ENCODE peak calls at places on chromosome 16, in six cellular contexts. One of them, this sample, is unnamed.

GRCh38 chr16:50193594-50193993 is 40.5 kb downstream of the TENT4B start:
- DNase-seq in K562: no peak
- DNase-seq in HepG2: no peak
- DNase-seq in SK-N-SH: no peak
- DNase-seq in GM12878: no peak
- DNase-seq in GM12892: no peak
- DNase-seq in this sample: no peak

GRCh38 chr16:49628148-49628547 is 227.8 kb downstream of the ZNF423 start:
- DNase-seq in K562: no peak
- DNase-seq in HepG2: no peak
- DNase-seq in SK-N-SH: no peak
- DNase-seq in GM12878: no peak
- DNase-seq in GM12892: no peak
- DNase-seq in this sample: no peak

GRCh38 chr16:89316701-89317100 is 99.2 kb downstream of the ZNF778 start:
- DNase-seq in K562: no peak
- DNase-seq in HepG2: no peak
- DNase-seq in SK-N-SH: no peak
- DNase-seq in GM12878: no peak
- DNase-seq in GM12892: no peak
- DNase-seq in this sample: no peak

GRCh38 chr16:50273888-50274770 is 7.8 kb downstream of the ADCY7 start:
- DNase-seq in K562: peak
- DNase-seq in HepG2: no peak
- DNase-seq in SK-N-SH: no peak
- DNase-seq in GM12878: peak
- DNase-seq in GM12892: peak
- DNase-seq in this sample: peak

GRCh38 chr16:75402821-75403475 is 30.4 kb downstream of the CFDP1 start:
- DNase-seq in K562: peak
- DNase-seq in HepG2: peak
- DNase-seq in SK-N-SH: peak
- DNase-seq in GM12878: no peak
- DNase-seq in GM12892: no peak
- DNase-seq in this sample: no peak

GRCh38 chr16:48963901-48964615 is 317.6 kb downstream of the CBLN1 start:
- DNase-seq in K562: no peak
- DNase-seq in HepG2: no peak
- DNase-seq in SK-N-SH: no peak
- DNase-seq in GM12878: no peak
- DNase-seq in GM12892: no peak
- DNase-seq in this sample: no peak

GRCh38 chr16:11896776-11897175 is 19.0 kb downstream of the GSPT1 start:
- DNase-seq in K562: no peak
- DNase-seq in HepG2: no peak
- DNase-seq in SK-N-SH: no peak
- DNase-seq in GM12878: no peak
- DNase-seq in GM12892: no peak
- DNase-seq in this sample: no peak

GRCh38 chr16:3087836-3088235 is 11.3 kb downstream of the ZSCAN10 start:
- DNase-seq in K562: peak
- DNase-seq in HepG2: no peak
- DNase-seq in SK-N-SH: no peak
- DNase-seq in GM12878: no peak
- DNase-seq in GM12892: no peak
- DNase-seq in this sample: no peak

GRCh38 chr16:53131363-53132071 is 76.7 kb downstream of the CHD9 start:
- DNase-seq in K562: peak
- DNase-seq in HepG2: peak
- DNase-seq in SK-N-SH: peak
- DNase-seq in GM12878: no peak
- DNase-seq in GM12892: peak
- DNase-seq in this sample: peak

GRCh38 chr16:22007509-22008214 is at the start of gene MOSMO:
- DNase-seq in K562: peak
- DNase-seq in HepG2: peak
- DNase-seq in SK-N-SH: peak
- DNase-seq in GM12878: no peak
- DNase-seq in GM12892: peak
- DNase-seq in this sample: peak

GRCh38 chr16:88553739-88554138 is 16.5 kb upstream of the ZC3H18 start:
- DNase-seq in K562: no peak
- DNase-seq in HepG2: no peak
- DNase-seq in SK-N-SH: no peak
- DNase-seq in GM12878: no peak
- DNase-seq in GM12892: no peak
- DNase-seq in this sample: no peak

GRCh38 chr16:9122969-9123368 is 31.5 kb downstream of the HAPSTR1 start:
- DNase-seq in K562: no peak
- DNase-seq in HepG2: no peak
- DNase-seq in SK-N-SH: no peak
- DNase-seq in GM12878: no peak
- DNase-seq in GM12892: no peak
- DNase-seq in this sample: no peak

DNA sequence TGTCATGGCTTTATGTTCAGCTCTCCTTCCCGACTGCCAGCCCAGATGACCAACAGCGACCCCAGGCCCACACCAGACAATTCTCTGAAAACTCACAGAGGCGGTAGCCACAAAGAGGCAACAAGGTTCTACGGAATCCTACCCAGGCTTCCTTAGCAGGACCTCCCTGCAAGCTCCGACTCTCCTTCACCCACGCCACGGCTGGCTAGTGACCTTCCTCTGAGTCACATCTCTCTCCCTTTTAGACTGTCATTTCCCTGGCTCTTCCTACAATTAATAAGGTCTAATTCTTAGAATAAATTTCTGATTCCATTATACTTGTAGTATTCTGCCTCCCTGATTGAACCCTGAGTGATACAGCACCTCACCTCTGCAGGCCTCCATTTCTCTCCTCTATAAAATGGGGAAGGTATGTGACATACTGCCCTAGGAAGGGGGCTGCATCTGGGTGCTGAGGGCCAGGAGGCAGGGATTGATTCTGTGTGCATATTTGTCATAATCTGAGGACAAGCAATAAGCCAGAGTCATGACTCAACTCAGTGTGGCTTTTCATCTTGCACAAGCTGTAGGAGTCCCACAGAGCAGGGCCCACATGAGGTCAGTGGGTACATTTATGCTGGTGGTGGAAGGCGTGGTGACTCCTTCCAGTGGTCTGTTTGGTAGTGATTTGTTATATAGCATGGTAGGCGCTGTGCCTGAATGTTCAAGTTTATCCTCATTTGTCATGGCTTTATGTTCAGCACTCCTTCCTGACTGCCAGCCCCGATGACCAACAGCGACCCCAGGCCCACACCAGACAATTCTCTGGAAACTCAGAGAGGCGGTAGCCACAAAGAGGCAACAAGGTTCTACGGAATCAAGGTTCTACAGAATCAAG is 46.2 kb downstream of the SMPD3 start:
- DNase-seq in K562: no peak
- DNase-seq in HepG2: no peak
- DNase-seq in SK-N-SH: no peak
- DNase-seq in GM12878: no peak
- DNase-seq in GM12892: no peak
- DNase-seq in this sample: no peak
- TF ChIP-seq TAF1 in K562: no peak
- TF ChIP-seq TAF1 in HepG2: no peak
- TF ChIP-seq TAF1 in SK-N-SH: no peak
- TF ChIP-seq TAF1 in GM12878: no peak
- TF ChIP-seq TAF1 in GM12892: no peak
- TF ChIP-seq TAF1 in this sample: no peak

GRCh38 chr16:79372504-79373184 is 227.9 kb downstream of the MAF start:
- DNase-seq in K562: no peak
- DNase-seq in HepG2: no peak
- DNase-seq in SK-N-SH: no peak
- DNase-seq in GM12878: no peak
- DNase-seq in GM12892: no peak
- DNase-seq in this sample: no peak
- TF ChIP-seq TAF1 in K562: no peak
- TF ChIP-seq TAF1 in HepG2: no peak
- TF ChIP-seq TAF1 in SK-N-SH: no peak
- TF ChIP-seq TAF1 in GM12878: no peak
- TF ChIP-seq TAF1 in GM12892: no peak
- TF ChIP-seq TAF1 in this sample: no peak

DNA sequence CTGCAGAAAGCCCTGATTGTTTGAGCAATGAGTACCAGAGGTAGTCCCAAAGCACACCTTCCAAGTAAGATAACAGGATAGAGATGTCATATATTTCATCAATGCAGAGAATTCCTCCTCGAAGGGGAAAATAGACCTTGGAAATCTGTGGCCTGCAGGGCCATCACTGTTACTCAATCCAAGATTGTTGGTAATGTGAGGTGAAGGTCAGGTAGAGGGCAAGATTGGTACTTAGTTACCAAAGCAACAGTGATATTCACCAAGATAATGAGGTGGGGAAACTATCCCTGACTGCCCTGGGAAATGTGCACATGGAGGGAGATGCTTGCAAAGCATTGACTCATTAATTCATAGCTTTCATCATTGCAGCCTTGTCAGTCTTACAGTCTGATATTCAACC is 234.2 kb upstream of the MON1B start:
- DNase-seq in K562: no peak
- DNase-seq in HepG2: no peak
- DNase-seq in SK-N-SH: no peak
- DNase-seq in GM12878: no peak
- DNase-seq in GM12892: no peak
- DNase-seq in this sample: no peak
- TF ChIP-seq TAF1 in K562: no peak
- TF ChIP-seq TAF1 in HepG2: no peak
- TF ChIP-seq TAF1 in SK-N-SH: no peak
- TF ChIP-seq TAF1 in GM12878: no peak
- TF ChIP-seq TAF1 in GM12892: no peak
- TF ChIP-seq TAF1 in this sample: no peak

GRCh38 chr16:86953631-86954465 is 363.3 kb downstream of the C16orf95 start:
- DNase-seq in K562: no peak
- DNase-seq in HepG2: no peak
- DNase-seq in SK-N-SH: no peak
- DNase-seq in GM12878: no peak
- DNase-seq in GM12892: no peak
- DNase-seq in this sample: no peak

GRCh38 chr16:86955136-86955890 is 361.9 kb downstream of the C16orf95 start:
- DNase-seq in K562: no peak
- DNase-seq in HepG2: no peak
- DNase-seq in SK-N-SH: no peak
- DNase-seq in GM12878: no peak
- DNase-seq in GM12892: no peak
- DNase-seq in this sample: no peak

GRCh38 chr16:86951041-86951822 is 366.0 kb downstream of the C16orf95 start:
- DNase-seq in K562: no peak
- DNase-seq in HepG2: no peak
- DNase-seq in SK-N-SH: no peak
- DNase-seq in GM12878: no peak
- DNase-seq in GM12892: no peak
- DNase-seq in this sample: no peak

GRCh38 chr16:86951831-86952598 is 365.2 kb downstream of the C16orf95 start:
- DNase-seq in K562: no peak
- DNase-seq in HepG2: no peak
- DNase-seq in SK-N-SH: no peak
- DNase-seq in GM12878: no peak
- DNase-seq in GM12892: no peak
- DNase-seq in this sample: no peak

DNA sequence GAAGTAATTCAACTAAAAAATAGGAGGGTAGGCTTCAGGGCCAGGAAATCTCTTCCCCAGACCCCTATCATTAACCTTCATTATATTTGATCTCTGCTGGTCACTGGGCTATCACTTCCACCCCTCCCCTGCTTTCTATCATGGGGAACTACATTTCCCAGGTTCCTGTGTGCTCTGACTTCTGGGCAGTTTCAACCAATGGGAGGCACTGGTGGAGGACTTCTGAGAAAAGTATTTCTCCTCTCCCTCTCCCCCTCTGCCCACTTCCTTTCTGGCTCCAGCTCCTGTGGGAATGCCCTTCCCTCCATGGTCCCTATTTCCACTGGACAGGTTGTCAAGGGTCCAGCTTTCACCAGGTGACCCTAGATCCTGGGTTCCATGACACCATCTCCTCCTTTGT is 364.4 kb downstream of the C16orf95 start:
- DNase-seq in K562: no peak
- DNase-seq in HepG2: no peak
- DNase-seq in SK-N-SH: no peak
- DNase-seq in GM12878: no peak
- DNase-seq in GM12892: no peak
- DNase-seq in this sample: no peak
- TF ChIP-seq TAF1 in K562: no peak
- TF ChIP-seq TAF1 in HepG2: no peak
- TF ChIP-seq TAF1 in SK-N-SH: no peak
- TF ChIP-seq TAF1 in GM12878: no peak
- TF ChIP-seq TAF1 in GM12892: no peak
- TF ChIP-seq TAF1 in this sample: no peak

GRCh38 chr16:82945420-82946096 is 318.8 kb downstream of the CDH13 start:
- DNase-seq in K562: no peak
- DNase-seq in HepG2: no peak
- DNase-seq in SK-N-SH: no peak
- DNase-seq in GM12878: no peak
- DNase-seq in GM12892: no peak
- DNase-seq in this sample: no peak

GRCh38 chr16:82938108-82938507 is 311.3 kb downstream of the CDH13 start:
- DNase-seq in K562: no peak
- DNase-seq in HepG2: no peak
- DNase-seq in SK-N-SH: no peak
- DNase-seq in GM12878: no peak
- DNase-seq in GM12892: no peak
- DNase-seq in this sample: no peak

GRCh38 chr16:82947675-82948074 is 320.9 kb downstream of the CDH13 start:
- DNase-seq in K562: no peak
- DNase-seq in HepG2: no peak
- DNase-seq in SK-N-SH: no peak
- DNase-seq in GM12878: no peak
- DNase-seq in GM12892: no peak
- DNase-seq in this sample: no peak

GRCh38 chr16:82949016-82949415 is 322.2 kb downstream of the CDH13 start:
- DNase-seq in K562: no peak
- DNase-seq in HepG2: no peak
- DNase-seq in SK-N-SH: no peak
- DNase-seq in GM12878: no peak
- DNase-seq in GM12892: no peak
- DNase-seq in this sample: no peak

DNA sequence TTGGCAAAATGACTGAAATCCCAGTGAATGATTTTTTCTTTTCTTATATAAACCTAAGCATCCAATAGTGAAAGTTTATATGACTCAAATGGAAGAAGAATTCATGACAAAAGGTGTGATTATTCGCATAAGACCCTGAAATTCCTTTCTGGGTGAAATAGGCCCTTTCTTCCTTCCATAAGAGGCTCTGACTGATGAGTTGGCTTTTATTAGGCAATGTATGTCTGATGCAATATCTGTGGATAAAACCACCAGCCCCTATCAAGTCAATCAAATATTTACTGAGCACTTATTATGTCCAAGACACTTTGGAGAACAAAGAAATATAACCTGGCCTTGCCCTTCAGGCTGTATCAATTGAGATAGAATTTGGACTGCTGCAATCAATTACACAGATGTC is 316.6 kb downstream of the CDH13 start:
- DNase-seq in K562: no peak
- DNase-seq in HepG2: no peak
- DNase-seq in SK-N-SH: no peak
- DNase-seq in GM12878: no peak
- DNase-seq in GM12892: no peak
- DNase-seq in this sample: no peak
- TF ChIP-seq TAF1 in K562: no peak
- TF ChIP-seq TAF1 in HepG2: no peak
- TF ChIP-seq TAF1 in SK-N-SH: no peak
- TF ChIP-seq TAF1 in GM12878: no peak
- TF ChIP-seq TAF1 in GM12892: no peak
- TF ChIP-seq TAF1 in this sample: no peak

GRCh38 chr16:67481561-67482259 is 753 bp upstream of the ATP6V0D1 start:
- DNase-seq in K562: no peak
- DNase-seq in HepG2: peak
- DNase-seq in SK-N-SH: peak
- DNase-seq in GM12878: no peak
- DNase-seq in GM12892: no peak
- DNase-seq in this sample: no peak
- TF ChIP-seq TAF1 in K562: no peak
- TF ChIP-seq TAF1 in HepG2: no peak
- TF ChIP-seq TAF1 in SK-N-SH: no peak
- TF ChIP-seq TAF1 in GM12878: no peak
- TF ChIP-seq TAF1 in GM12892: no peak
- TF ChIP-seq TAF1 in this sample: no peak